ENCODE peak calls at places on chromosome X, in five cellular contexts. B is OCI-LY7, O is epithelial cell of esophagus, Q is tibial artery, G is breast epithelium. T is an unnamed sample.

GRCh38 chrX:49184294-49185061 is 1.7 kb downstream of the PRICKLE3 start:
- DNase-seq in O (peak; percentile 93), Q (peak; percentile 92), G (peak; percentile 89), B (peak; percentile 42), T (peak; percentile 63)

GRCh38 chrX:41480508-41481260 is 33.5 kb downstream of the NYX start:
- DNase-seq in G (no peak), O (no peak), Q (no peak), B (no peak), T (no peak)

GRCh38 chrX:69137371-69137881 is 27.8 kb downstream of the PJA1 start:
- DNase-seq in G (no peak), Q (peak; percentile 31), O (no peak), B (no peak), T (no peak)

GRCh38 chrX:11113731-11114130 is 2.6 kb downstream of the HCCS start:
- DNase-seq in G (no peak), Q (no peak), B (peak; percentile 42), O (peak; percentile 42), T (no peak)

GRCh38 chrX:8632949-8633348 is 99.0 kb downstream of the ANOS1 start:
- DNase-seq in O (peak; percentile 6), B (no peak), Q (no peak), G (no peak), T (no peak)

GRCh38 chrX:39174761-39175417 is 373.6 kb downstream of the MID1IP1 start:
- DNase-seq in G (no peak), O (no peak), B (no peak), Q (no peak), T (no peak)

GRCh38 chrX:47815901-47816845 is 20.5 kb upstream of the ZNF81 start:
- DNase-seq in G (no peak), Q (no peak), O (peak; percentile 56), B (no peak), T (no peak)

GRCh38 chrX:15873566-15873965 is 19.0 kb upstream of the AP1S2 start:
- DNase-seq in O (no peak), G (no peak), Q (no peak), B (no peak), T (no peak)

GRCh38 chrX:46819136-46819535 is 17.7 kb upstream of the RP2 start:
- DNase-seq in G (peak; percentile 35), O (peak; percentile 23), B (no peak), Q (no peak), T (no peak)

GRCh38 chrX:135740683-135741149 is 27.3 kb downstream of the CT45A3 start:
- DNase-seq in O (no peak), B (peak; percentile 5), G (no peak), Q (no peak), T (no peak)

GRCh38 chrX:74535633-74536141 is 78.7 kb downstream of the RLIM start:
- DNase-seq in O (peak; percentile 81), Q (peak; percentile 61), B (no peak), G (peak; percentile 67), T (no peak)

GRCh38 chrX:105134273-105134672 is 86.2 kb downstream of the TEX13A start:
- DNase-seq in O (no peak), B (no peak), G (no peak), Q (no peak), T (no peak)

GRCh38 chrX:70041993-70042392 is 7.7 kb downstream of the AWAT2 start:
- DNase-seq in O (no peak), Q (no peak), B (no peak), G (no peak), T (no peak)

GRCh38 chrX:123267220-123267619 is 83.1 kb downstream of the GRIA3 start:
- DNase-seq in B (no peak), G (no peak), Q (no peak), O (peak; percentile 10), T (no peak)

GRCh38 chrX:123685273-123685672 is 47.6 kb downstream of the THOC2 start:
- DNase-seq in O (no peak), Q (no peak), B (no peak), G (no peak), T (no peak)

GRCh38 chrX:154696328-154697045 is 43.1 kb upstream of the CTAG2 start:
- DNase-seq in Q (no peak), G (no peak), B (no peak), O (peak; percentile 70), T (no peak)

GRCh38 chrX:95076449-95076848 is 1402.4 kb downstream of the FAM133A start:
- DNase-seq in Q (no peak), B (peak; percentile 7), O (peak; percentile 33), G (no peak), T (no peak)

GRCh38 chrX:150438165-150438564 is 75.0 kb downstream of the MAMLD1 start:
- DNase-seq in O (no peak), G (no peak), B (no peak), Q (no peak), T (no peak)

GRCh38 chrX:76555816-76556215 is 128.3 kb downstream of the MAGEE1 start:
- DNase-seq in B (peak; percentile 61), Q (no peak), O (peak; percentile 44), G (no peak), T (no peak)

DNA sequence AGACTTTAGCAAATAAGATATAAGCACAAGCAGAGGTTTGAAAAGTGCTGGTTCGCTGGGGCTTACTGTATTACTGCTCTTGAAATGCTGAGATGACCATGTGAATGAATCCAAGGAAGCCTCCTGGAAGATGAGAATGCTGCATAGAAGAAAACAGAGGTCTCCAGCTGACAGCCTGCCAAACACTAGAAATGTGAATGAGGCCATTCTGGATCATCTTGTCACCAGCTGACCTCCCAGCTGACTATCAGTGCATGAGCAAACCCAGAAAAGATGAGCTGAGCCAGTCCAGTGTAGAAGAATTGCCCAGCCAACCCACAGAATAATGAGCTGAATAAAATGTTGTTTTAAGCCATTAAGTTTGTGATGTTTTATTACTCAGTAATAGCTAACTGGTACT is 49.1 kb upstream of the DYNLT3 start:
- DNase-seq in B (no peak), O (no peak), Q (no peak), G (no peak), T (no peak)
- H3K4me3 ChIP-seq in B (no peak overlapping the region), O (no peak overlapping the region), Q (no peak overlapping the region), G (no peak overlapping the region), T (no peak overlapping the region)

DNA sequence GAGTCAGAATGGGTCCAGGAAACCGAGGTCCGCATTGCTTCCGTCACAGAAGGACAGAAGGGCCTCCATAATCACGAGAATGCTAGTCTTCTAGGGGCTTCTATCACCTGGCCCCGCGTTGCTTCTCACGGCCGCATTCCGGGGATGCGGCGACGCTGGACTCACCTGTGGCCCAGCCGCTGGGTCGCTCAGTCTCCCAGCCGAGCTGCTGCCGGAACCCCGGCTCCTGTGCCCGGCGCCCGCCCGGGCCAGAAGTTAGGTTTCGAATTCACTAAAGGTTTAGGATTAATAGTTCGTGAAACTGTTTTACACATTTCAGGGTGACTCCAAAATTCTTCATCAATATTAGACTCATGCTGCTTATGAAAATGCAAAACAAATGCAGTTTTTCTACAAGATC is 31.7 kb upstream of the TMSB15A start:
- DNase-seq in Q (no peak), O (no peak), G (no peak), B (no peak), T (no peak)
- H3K4me3 ChIP-seq in Q (no peak overlapping the region), O (no peak overlapping the region), G (no peak overlapping the region), B (no peak overlapping the region), T (no peak overlapping the region)

DNA sequence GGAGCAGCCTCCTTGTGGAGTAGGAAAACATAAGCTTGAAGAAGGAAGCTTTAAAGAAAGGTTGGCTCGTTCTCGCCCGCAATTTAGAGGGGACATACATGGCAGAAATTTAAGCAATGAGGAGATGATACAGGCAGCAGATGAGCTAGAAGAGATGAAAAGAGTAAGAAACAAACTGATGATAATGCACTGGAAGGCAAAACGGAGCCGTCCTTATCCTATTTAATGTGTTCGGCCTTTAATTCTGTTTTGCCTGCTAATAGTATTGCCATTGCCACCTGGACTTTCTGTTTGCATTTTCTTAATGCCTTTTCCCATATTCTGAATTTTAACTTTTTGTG is 1.4 kb downstream of the TCEAL1 start:
- DNase-seq in B (no peak), O (no peak), Q (no peak), G (no peak), T (no peak)
- H3K4me3 ChIP-seq in B (peak overlapping the region; percentile 80), O (peak overlapping the region; percentile 57), Q (peak overlapping the region; percentile 71), G (peak overlapping the region; percentile 74), T (peak overlapping the region; percentile 51)

DNA sequence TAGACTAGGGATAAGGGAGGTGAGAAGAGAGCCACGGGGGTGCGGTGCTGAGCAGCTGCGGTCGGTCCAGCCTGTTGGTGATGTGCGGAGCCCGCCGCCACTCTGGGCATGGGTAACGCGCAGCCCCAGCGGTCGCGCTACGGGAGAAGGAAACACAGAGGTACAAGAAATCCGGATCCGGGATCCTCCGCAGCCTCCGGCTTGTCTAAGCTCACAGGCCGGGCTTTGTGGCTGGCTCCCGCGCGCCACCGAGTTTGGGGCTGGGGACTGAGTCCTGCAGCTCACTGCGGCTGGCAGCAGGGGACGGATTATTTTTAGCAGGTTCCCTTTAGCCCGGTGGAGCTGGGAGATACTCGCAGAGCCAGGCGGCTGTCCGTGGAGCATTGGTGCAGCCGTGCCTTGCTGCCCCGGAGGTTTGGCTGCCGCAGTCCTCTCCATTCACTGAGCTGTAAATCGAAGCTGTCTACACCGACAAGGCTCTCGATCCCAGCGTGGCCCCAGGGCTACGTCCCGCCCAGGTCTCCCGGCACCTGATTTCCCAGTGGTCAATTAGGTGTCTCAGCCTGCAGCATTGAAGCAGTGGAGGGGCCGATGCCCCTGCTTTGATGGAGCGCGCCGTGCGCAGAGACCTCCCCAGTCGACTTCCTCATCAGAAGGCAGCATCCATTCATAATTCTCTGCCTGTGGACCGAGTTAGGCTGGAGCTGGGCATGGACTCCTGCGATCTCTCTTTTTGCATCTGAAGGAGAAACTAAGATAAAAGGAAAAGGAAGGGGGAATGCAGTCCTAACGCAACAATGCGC is 81.9 kb upstream of the SCML1 start:
- DNase-seq in O (peak; percentile 10), Q (no peak), G (no peak), B (no peak), T (no peak)
- H3K4me3 ChIP-seq in O (peak overlapping the region; percentile 33), Q (peak overlapping the region; percentile 53), G (peak overlapping the region; percentile 61), B (no peak overlapping the region), T (peak overlapping the region; percentile 20)

DNA sequence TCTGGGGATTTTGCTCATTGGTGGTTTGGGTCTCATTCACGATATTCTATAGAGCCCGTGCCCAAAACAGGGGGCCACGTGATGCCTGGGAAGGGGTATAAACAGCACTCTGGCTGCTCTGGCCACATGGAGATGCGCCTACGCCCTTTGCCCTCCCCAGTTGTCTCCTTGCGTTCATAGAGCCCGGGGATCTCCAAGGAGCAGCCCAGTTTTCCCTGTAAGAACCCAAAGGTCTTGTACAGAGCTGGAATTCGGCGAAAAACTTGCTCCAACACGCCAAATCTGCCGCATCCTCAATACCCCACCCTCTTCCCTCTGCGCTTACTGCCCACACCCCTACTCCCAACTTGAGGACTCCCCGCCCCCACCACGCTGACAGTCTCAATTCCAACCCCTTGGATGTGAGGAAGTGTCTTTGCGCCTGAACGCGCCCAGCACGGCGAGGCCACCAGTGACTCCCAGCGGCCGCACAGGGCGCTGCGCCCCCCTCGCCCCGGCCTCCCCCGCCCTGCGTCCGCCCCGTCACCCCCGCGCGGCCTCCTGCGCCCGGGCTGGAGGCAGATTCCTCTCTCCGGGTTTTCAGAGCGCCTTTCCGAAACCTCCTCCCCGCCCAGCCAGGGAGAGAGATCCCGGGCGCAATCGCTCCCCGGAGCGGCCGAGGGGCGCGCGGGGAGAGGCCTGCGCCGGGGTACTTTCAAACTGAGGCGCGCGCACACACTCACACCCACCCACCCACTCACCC is at the start of gene NHS:
- DNase-seq in B (no peak), Q (peak; percentile 63), O (peak; percentile 87), G (peak; percentile 52), T (no peak)
- H3K4me3 ChIP-seq in B (no peak within 1 kb of the TSS), Q (peak within 1 kb of the TSS; percentile 71), O (peak within 1 kb of the TSS; percentile 62), G (peak within 1 kb of the TSS; percentile 75), T (peak within 1 kb of the TSS; percentile 76)